ENCODE peak calls at places on chromosomes 2 and 18, in six cellular contexts. G, D, L, P, W and B are unnamed samples.
A peak's percentile ranks its signal among the peaks of the same experiment; 100 is the strongest.

GRCh38 chr18:61635901-61636528 is 256.8 kb downstream of the RNF152 start:
- DNase-seq in G (peak; percentile 67), D (peak; percentile 38), L (peak; percentile 85), P (peak; percentile 58), W (peak; percentile 83), B (peak; percentile 32)

GRCh38 chr2:73112913-73113633 is at the start of gene RAB11FIP5:
- DNase-seq in G (peak; percentile 89), D (peak; percentile 77), L (peak; percentile 92), P (peak; percentile 92), W (peak; percentile 89), B (peak; percentile 57)

GRCh38 chr2:116133563-116133962 is 1680.9 kb upstream of the DDX18 start:
- DNase-seq in G (no peak), D (no peak), L (no peak), P (no peak), W (no peak), B (no peak)

GRCh38 chr2:102110596-102111334 is 31.8 kb upstream of the IL1R1 start:
- DNase-seq in G (no peak), D (no peak), L (no peak), P (no peak), W (no peak), B (no peak)

GRCh38 chr2:176514805-176515500 is 245.7 kb downstream of the MTX2 start:
- DNase-seq in G (peak; percentile 53), D (no peak), L (no peak), P (peak; percentile 92), W (no peak), B (no peak)

GRCh38 chr2:144745424-144745823 is 225.5 kb upstream of the ZEB2 start:
- DNase-seq in G (no peak), D (no peak), L (no peak), P (no peak), W (no peak), B (no peak)

GRCh38 chr18:3294435-3295080 is 32.6 kb downstream of the MYL12B start:
- DNase-seq in G (no peak), D (no peak), L (no peak), P (peak; percentile 42), W (no peak), B (no peak)

GRCh38 chr2:135913726-135914365 is 37.6 kb upstream of the MCM6 start:
- DNase-seq in G (peak; percentile 59), D (peak; percentile 38), L (peak; percentile 51), P (peak; percentile 49), W (peak; percentile 74), B (no peak)

GRCh38 chr18:14927701-14928100 is 179.7 kb downstream of the ANKRD30B start:
- DNase-seq in G (no peak), D (no peak), L (no peak), P (no peak), W (no peak), B (no peak)

GRCh38 chr18:13260114-13260926 is 41.8 kb downstream of the LDLRAD4 start:
- DNase-seq in G (no peak), D (no peak), L (no peak), P (no peak), W (no peak), B (no peak)

GRCh38 chr2:102041351-102041750 is 49.6 kb downstream of the IL1R2 start:
- DNase-seq in G (no peak), D (no peak), L (no peak), P (no peak), W (no peak), B (no peak)

GRCh38 chr18:64099244-64099643 is 49.6 kb downstream of the LINC00305 start:
- DNase-seq in G (no peak), D (no peak), L (no peak), P (no peak), W (no peak), B (no peak)

GRCh38 chr2:205405752-205406151 is 276.5 kb upstream of the NRP2 start:
- DNase-seq in G (peak; percentile 84), D (no peak), L (no peak), P (peak; percentile 45), W (no peak), B (no peak)

GRCh38 chr2:233412405-233412804 is 58.1 kb downstream of the DGKD start:
- DNase-seq in G (no peak), D (no peak), L (no peak), P (peak; percentile 63), W (no peak), B (no peak)

GRCh38 chr2:24102677-24103076 is 18.0 kb upstream of the TP53I3 start:
- DNase-seq in G (no peak), D (no peak), L (no peak), P (no peak), W (no peak), B (no peak)

GRCh38 chr2:79801082-79801481 is 288.2 kb downstream of the CTNNA2 start:
- DNase-seq in G (no peak), D (no peak), L (no peak), P (no peak), W (no peak), B (no peak)

GRCh38 chr2:226474131-226474530 is 325.5 kb downstream of the IRS1 start:
- DNase-seq in G (no peak), D (no peak), L (no peak), P (no peak), W (no peak), B (no peak)

GRCh38 chr2:9803023-9803805 is 40.1 kb upstream of the TAF1B start:
- DNase-seq in G (no peak), D (no peak), L (peak; percentile 49), P (peak; percentile 95), W (no peak), B (peak; percentile 35)

GRCh38 chr18:48855422-48856377 is 95.1 kb downstream of the SMAD7 start:
- DNase-seq in G (no peak), D (no peak), L (no peak), P (no peak), W (no peak), B (no peak)

GRCh38 chr18:13570856-13571495 is 155.4 kb downstream of the FAM210A start:
- DNase-seq in G (peak; percentile 42), D (no peak), L (no peak), P (no peak), W (no peak), B (no peak)

GRCh38 chr2:42359894-42360483 is 1.0 kb downstream of the COX7A2L start:
- DNase-seq in G (no peak), D (no peak), L (no peak), P (peak; percentile 43), W (no peak), B (no peak)

GRCh38 chr2:96549967-96550786 is 13.6 kb downstream of the ARID5A start:
- DNase-seq in G (no peak), D (no peak), L (peak; percentile 55), P (peak; percentile 55), W (peak; percentile 95), B (no peak)

GRCh38 chr2:23486676-23487075 is 101.7 kb downstream of the KLHL29 start:
- DNase-seq in G (peak; percentile 36), D (no peak), L (no peak), P (peak; percentile 21), W (no peak), B (no peak)

GRCh38 chr2:232866104-232866503 is 4.0 kb upstream of the SNORC start:
- DNase-seq in G (no peak), D (no peak), L (no peak), P (no peak), W (no peak), B (no peak)

GRCh38 chr2:112152476-112153178 is 14.4 kb downstream of the FBLN7 start:
- DNase-seq in G (no peak), D (no peak), L (no peak), P (no peak), W (no peak), B (no peak)

GRCh38 chr2:149089068-149089467 is 50.6 kb downstream of the LYPD6B start:
- DNase-seq in G (no peak), D (no peak), L (no peak), P (peak; percentile 33), W (no peak), B (no peak)

DNA sequence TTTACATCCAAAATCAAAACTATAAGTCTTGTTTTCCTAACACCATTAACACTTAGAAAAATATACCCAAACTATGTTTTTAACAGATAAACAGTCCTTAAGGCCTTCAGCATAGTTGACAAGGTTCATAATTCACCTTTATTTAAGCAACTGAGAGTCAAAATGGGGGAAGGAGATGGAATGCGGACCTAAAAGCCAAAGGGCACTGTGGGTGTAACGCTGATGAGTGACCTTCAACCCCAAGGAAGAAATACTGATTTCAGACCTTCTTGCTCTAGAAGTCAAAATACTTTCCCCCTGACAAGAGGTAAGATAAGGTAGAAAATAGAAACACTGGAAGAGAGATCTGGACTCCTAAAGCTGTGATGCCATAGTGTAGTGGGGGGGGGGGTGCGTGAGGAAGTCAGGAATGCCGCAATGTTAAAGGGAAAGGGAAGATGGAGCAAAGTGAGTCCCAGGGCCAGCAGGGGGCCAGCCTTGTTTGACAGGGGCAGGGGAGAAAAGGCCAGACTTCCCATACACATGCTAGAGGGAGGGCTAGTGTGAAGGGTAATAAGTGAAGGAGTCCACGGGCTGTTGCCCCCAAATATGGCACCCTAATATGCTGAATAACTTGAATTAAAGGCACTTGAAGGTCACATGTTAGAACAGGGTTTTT is 31.4 kb downstream of the CCDC93 start:
- DNase-seq in G (no peak), D (no peak), L (peak; percentile 32), P (no peak), W (peak; percentile 67), B (no peak)
- TF ChIP-seq CTCF in G (no peak), D (no peak), L (no peak), P (no peak), W (peak; percentile 13), B (no peak)

GRCh38 chr2:97769308-97769707 is 55.9 kb downstream of the ZAP70 start:
- DNase-seq in G (no peak), D (no peak), L (no peak), P (no peak), W (no peak), B (no peak)
- TF ChIP-seq CTCF in G (no peak), D (no peak), L (no peak), P (no peak), W (no peak), B (no peak)

GRCh38 chr2:85009019-85009618 is 38.2 kb downstream of the KCMF1 start:
- DNase-seq in G (no peak), D (no peak), L (no peak), P (peak; percentile 47), W (no peak), B (no peak)

GRCh38 chr2:85011098-85011497 is 40.1 kb downstream of the KCMF1 start:
- DNase-seq in G (no peak), D (no peak), L (no peak), P (peak; percentile 62), W (no peak), B (no peak)

GRCh38 chr2:85012431-85012830 is 41.5 kb downstream of the KCMF1 start:
- DNase-seq in G (no peak), D (no peak), L (no peak), P (no peak), W (no peak), B (no peak)

GRCh38 chr2:85012855-85013254 is 41.9 kb downstream of the KCMF1 start:
- DNase-seq in G (no peak), D (no peak), L (no peak), P (no peak), W (no peak), B (no peak)

DNA sequence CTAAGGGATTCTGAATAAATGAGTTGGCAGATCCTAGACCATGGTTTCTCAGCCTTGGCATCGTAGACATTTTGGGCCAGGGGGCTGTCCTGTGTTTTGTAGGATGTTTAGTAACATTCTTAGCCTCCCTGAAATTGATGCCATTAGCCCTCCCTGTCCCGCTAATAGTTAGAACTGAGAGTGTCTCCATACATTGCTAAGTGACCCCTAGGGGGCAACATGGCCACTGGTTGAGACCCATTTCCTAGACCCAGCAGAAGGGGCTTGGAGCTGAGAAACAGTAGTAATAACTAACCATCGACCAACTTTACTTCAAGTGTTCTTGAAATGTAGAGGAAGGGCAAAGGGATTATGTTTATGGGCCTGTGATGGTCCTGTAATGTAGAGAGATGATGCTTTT is 40.8 kb downstream of the KCMF1 start:
- DNase-seq in G (no peak), D (no peak), L (peak; percentile 53), P (no peak), W (peak; percentile 77), B (no peak)
- TF ChIP-seq CTCF in G (no peak), D (no peak), L (peak; percentile 63), P (no peak), W (peak; percentile 72), B (no peak)

GRCh38 chr2:219078126-219078525 is 17.4 kb upstream of the IHH start:
- DNase-seq in G (no peak), D (peak; percentile 8), L (no peak), P (no peak), W (no peak), B (no peak)
- TF ChIP-seq CTCF in G (peak; percentile 11), D (no peak), L (peak; percentile 18), P (no peak), W (peak; percentile 39), B (no peak)